ENCODE peak calls at places on chromosomes 16 and 17, in four cellular contexts. R, E, A and W are unnamed samples.

GRCh38 chr17:69485901-69486643 is 71.6 kb downstream of the MAP2K6 start:
- DNase-seq in R (no peak), E (peak; percentile 30), A (no peak), W (no peak)

GRCh38 chr16:83296505-83296904 is 511.3 kb upstream of the HSBP1 start:
- DNase-seq in R (no peak), E (no peak), A (no peak), W (no peak)

GRCh38 chr16:51939371-51940005 is 607.5 kb downstream of the TOX3 start:
- DNase-seq in R (no peak), E (no peak), A (no peak), W (no peak)

GRCh38 chr16:88302666-88303065 is 80.1 kb upstream of the ZNF469 start:
- DNase-seq in R (no peak), E (no peak), A (no peak), W (no peak)

GRCh38 chr17:15744091-15744676 is 12.1 kb downstream of the TBC1D26 start:
- DNase-seq in R (no peak), E (peak; percentile 2), A (no peak), W (no peak)

GRCh38 chr16:89098767-89099430 is 5.2 kb downstream of the ACSF3 start:
- DNase-seq in R (no peak), E (no peak), A (no peak), W (no peak)

GRCh38 chr17:75266315-75267145 is 4.5 kb downstream of the MIF4GD start:
- DNase-seq in R (no peak), E (no peak), A (no peak), W (no peak)

GRCh38 chr16:53103811-53104210 is 49.0 kb downstream of the CHD9 start:
- DNase-seq in R (no peak), E (no peak), A (no peak), W (no peak)

GRCh38 chr17:79778504-79779087 is 648 bp downstream of the CBX2 start:
- DNase-seq in R (peak; percentile 29), E (no peak), A (no peak), W (peak; percentile 64)

GRCh38 chr16:4089811-4090293 is 26.4 kb downstream of the ADCY9 start:
- DNase-seq in R (no peak), E (no peak), A (no peak), W (peak; percentile 47)

GRCh38 chr17:20120835-20121234 is 111.7 kb downstream of the SPECC1 start:
- DNase-seq in R (no peak), E (no peak), A (no peak), W (no peak)

GRCh38 chr17:29577778-29578211 is 9.3 kb downstream of the TP53I13 start:
- DNase-seq in R (no peak), E (no peak), A (no peak), W (no peak)

GRCh38 chr16:10641953-10642949 is 52.5 kb downstream of the TEKT5 start:
- DNase-seq in R (no peak), E (no peak), A (no peak), W (no peak)